ENCODE peak calls at places on chromosomes 3 and 15, in eight cellular contexts. One of them, this sample, is unnamed.

GRCh38 chr3:50008931-50009330 is 69.0 kb downstream of the RBM6 start:
- DNase-seq in Peyer's patch: no peak
- DNase-seq in esophagus squamous epithelium: no peak
- DNase-seq in endothelial cell of umbilical vein: no peak
- DNase-seq in PC-9: no peak
- DNase-seq in MM.1S: no peak
- DNase-seq in DND-41: no peak
- DNase-seq in iPS DF 6.9: no peak
- DNase-seq in this sample: no peak

GRCh38 chr3:16849240-16849639 is 35.5 kb upstream of the PLCL2 start:
- DNase-seq in Peyer's patch: peak; percentile 59
- DNase-seq in esophagus squamous epithelium: peak; percentile 6
- DNase-seq in endothelial cell of umbilical vein: peak; percentile 48
- DNase-seq in PC-9: no peak
- DNase-seq in MM.1S: peak; percentile 43
- DNase-seq in DND-41: no peak
- DNase-seq in iPS DF 6.9: no peak
- DNase-seq in this sample: peak; percentile 62

GRCh38 chr3:8846176-8846575 is 76.8 kb upstream of the OXTR start:
- DNase-seq in Peyer's patch: no peak
- DNase-seq in esophagus squamous epithelium: no peak
- DNase-seq in endothelial cell of umbilical vein: no peak
- DNase-seq in PC-9: no peak
- DNase-seq in MM.1S: no peak
- DNase-seq in DND-41: no peak
- DNase-seq in iPS DF 6.9: no peak
- DNase-seq in this sample: no peak

GRCh38 chr3:129665024-129665768 is 58.7 kb upstream of the PLXND1 start:
- DNase-seq in Peyer's patch: no peak
- DNase-seq in esophagus squamous epithelium: no peak
- DNase-seq in endothelial cell of umbilical vein: no peak
- DNase-seq in PC-9: peak; percentile 92
- DNase-seq in MM.1S: no peak
- DNase-seq in DND-41: no peak
- DNase-seq in iPS DF 6.9: no peak
- DNase-seq in this sample: no peak

GRCh38 chr3:99877180-99877579 is 59.5 kb downstream of the CMSS1 start:
- DNase-seq in Peyer's patch: no peak
- DNase-seq in esophagus squamous epithelium: no peak
- DNase-seq in endothelial cell of umbilical vein: no peak
- DNase-seq in PC-9: no peak
- DNase-seq in MM.1S: no peak
- DNase-seq in DND-41: no peak
- DNase-seq in iPS DF 6.9: no peak
- DNase-seq in this sample: no peak

GRCh38 chr3:12343091-12343494 is 54.2 kb downstream of the PPARG start:
- DNase-seq in Peyer's patch: no peak
- DNase-seq in esophagus squamous epithelium: no peak
- DNase-seq in endothelial cell of umbilical vein: no peak
- DNase-seq in PC-9: no peak
- DNase-seq in MM.1S: no peak
- DNase-seq in DND-41: no peak
- DNase-seq in iPS DF 6.9: no peak
- DNase-seq in this sample: no peak

GRCh38 chr15:63971427-63971805 is 74.9 kb downstream of the DAPK2 start:
- DNase-seq in Peyer's patch: peak; percentile 19
- DNase-seq in esophagus squamous epithelium: no peak
- DNase-seq in endothelial cell of umbilical vein: no peak
- DNase-seq in PC-9: no peak
- DNase-seq in MM.1S: peak; percentile 64
- DNase-seq in DND-41: no peak
- DNase-seq in iPS DF 6.9: no peak
- DNase-seq in this sample: peak; percentile 46

GRCh38 chr3:113485161-113485609 is 29.8 kb downstream of the SPICE1 start:
- DNase-seq in Peyer's patch: no peak
- DNase-seq in esophagus squamous epithelium: no peak
- DNase-seq in endothelial cell of umbilical vein: no peak
- DNase-seq in PC-9: no peak
- DNase-seq in MM.1S: no peak
- DNase-seq in DND-41: no peak
- DNase-seq in iPS DF 6.9: no peak
- DNase-seq in this sample: peak; percentile 23

GRCh38 chr3:132029182-132029902 is 5.5 kb downstream of the CPNE4 start:
- DNase-seq in Peyer's patch: peak; percentile 80
- DNase-seq in esophagus squamous epithelium: no peak
- DNase-seq in endothelial cell of umbilical vein: peak; percentile 73
- DNase-seq in PC-9: peak; percentile 87
- DNase-seq in MM.1S: peak; percentile 68
- DNase-seq in DND-41: peak; percentile 76
- DNase-seq in iPS DF 6.9: peak; percentile 93
- DNase-seq in this sample: peak; percentile 47

GRCh38 chr3:177195941-177196472 is 1.3 kb downstream of the TBL1XR1 start:
- DNase-seq in Peyer's patch: no peak
- DNase-seq in esophagus squamous epithelium: no peak
- DNase-seq in endothelial cell of umbilical vein: peak; percentile 48
- DNase-seq in PC-9: no peak
- DNase-seq in MM.1S: peak; percentile 60
- DNase-seq in DND-41: no peak
- DNase-seq in iPS DF 6.9: no peak
- DNase-seq in this sample: no peak

GRCh38 chr15:98807262-98807661 is 158.9 kb downstream of the IGF1R start:
- DNase-seq in Peyer's patch: no peak
- DNase-seq in esophagus squamous epithelium: no peak
- DNase-seq in endothelial cell of umbilical vein: no peak
- DNase-seq in PC-9: no peak
- DNase-seq in MM.1S: no peak
- DNase-seq in DND-41: no peak
- DNase-seq in iPS DF 6.9: no peak
- DNase-seq in this sample: no peak

GRCh38 chr3:129228891-129229585 is 20.4 kb upstream of the COPG1 start:
- DNase-seq in Peyer's patch: no peak
- DNase-seq in esophagus squamous epithelium: no peak
- DNase-seq in endothelial cell of umbilical vein: peak; percentile 53
- DNase-seq in PC-9: peak; percentile 85
- DNase-seq in MM.1S: no peak
- DNase-seq in DND-41: no peak
- DNase-seq in iPS DF 6.9: no peak
- DNase-seq in this sample: no peak

GRCh38 chr3:119613872-119614271 is 16.2 kb downstream of the PLA1A start:
- DNase-seq in Peyer's patch: no peak
- DNase-seq in esophagus squamous epithelium: no peak
- DNase-seq in endothelial cell of umbilical vein: no peak
- DNase-seq in PC-9: no peak
- DNase-seq in MM.1S: no peak
- DNase-seq in DND-41: no peak
- DNase-seq in iPS DF 6.9: no peak
- DNase-seq in this sample: no peak

GRCh38 chr3:14039149-14039548 is 85.5 kb downstream of the CHCHD4 start:
- DNase-seq in Peyer's patch: no peak
- DNase-seq in esophagus squamous epithelium: no peak
- DNase-seq in endothelial cell of umbilical vein: no peak
- DNase-seq in PC-9: no peak
- DNase-seq in MM.1S: no peak
- DNase-seq in DND-41: no peak
- DNase-seq in iPS DF 6.9: no peak
- DNase-seq in this sample: no peak

GRCh38 chr3:155560594-155560993 is 184.3 kb downstream of the PLCH1 start:
- DNase-seq in Peyer's patch: no peak
- DNase-seq in esophagus squamous epithelium: no peak
- DNase-seq in endothelial cell of umbilical vein: no peak
- DNase-seq in PC-9: no peak
- DNase-seq in MM.1S: no peak
- DNase-seq in DND-41: no peak
- DNase-seq in iPS DF 6.9: no peak
- DNase-seq in this sample: no peak

GRCh38 chr3:152211655-152212054 is 57.1 kb upstream of the MBNL1 start:
- DNase-seq in Peyer's patch: no peak
- DNase-seq in esophagus squamous epithelium: no peak
- DNase-seq in endothelial cell of umbilical vein: no peak
- DNase-seq in PC-9: no peak
- DNase-seq in MM.1S: no peak
- DNase-seq in DND-41: no peak
- DNase-seq in iPS DF 6.9: no peak
- DNase-seq in this sample: no peak

DNA sequence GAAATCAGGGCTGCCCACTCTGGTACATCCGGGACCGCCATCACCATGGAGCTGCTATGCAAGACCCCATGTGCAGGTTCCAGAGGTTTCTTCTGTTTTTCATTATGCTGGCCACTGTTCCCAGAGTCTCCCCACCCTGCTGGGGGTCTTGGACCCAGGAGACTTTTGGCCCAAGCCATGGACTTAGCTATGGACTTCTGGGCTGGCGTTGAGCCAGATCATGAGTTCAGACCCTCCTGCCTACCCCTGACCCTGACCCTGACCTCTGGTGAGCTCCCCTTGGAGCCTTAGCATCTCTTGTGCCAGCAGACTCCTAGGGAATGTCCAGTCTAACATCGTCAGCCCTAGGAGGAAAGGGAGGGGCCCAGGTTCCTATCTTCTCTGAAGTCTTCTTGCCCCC is 25.3 kb downstream of the SLC28A1 start:
- DNase-seq in Peyer's patch: no peak
- DNase-seq in esophagus squamous epithelium: no peak
- DNase-seq in endothelial cell of umbilical vein: no peak
- DNase-seq in PC-9: no peak
- DNase-seq in MM.1S: no peak
- DNase-seq in DND-41: no peak
- DNase-seq in iPS DF 6.9: no peak
- DNase-seq in this sample: no peak
- H3K27ac ChIP-seq in Peyer's patch: no peak overlapping the region
- H3K27ac ChIP-seq in esophagus squamous epithelium: no peak overlapping the region
- H3K27ac ChIP-seq in endothelial cell of umbilical vein: no peak overlapping the region
- H3K27ac ChIP-seq in PC-9: peak overlapping the region; percentile 99
- H3K27ac ChIP-seq in MM.1S: no peak overlapping the region
- H3K27ac ChIP-seq in DND-41: no peak overlapping the region
- H3K27ac ChIP-seq in iPS DF 6.9: no peak overlapping the region
- H3K27ac ChIP-seq in this sample: no peak overlapping the region

DNA sequence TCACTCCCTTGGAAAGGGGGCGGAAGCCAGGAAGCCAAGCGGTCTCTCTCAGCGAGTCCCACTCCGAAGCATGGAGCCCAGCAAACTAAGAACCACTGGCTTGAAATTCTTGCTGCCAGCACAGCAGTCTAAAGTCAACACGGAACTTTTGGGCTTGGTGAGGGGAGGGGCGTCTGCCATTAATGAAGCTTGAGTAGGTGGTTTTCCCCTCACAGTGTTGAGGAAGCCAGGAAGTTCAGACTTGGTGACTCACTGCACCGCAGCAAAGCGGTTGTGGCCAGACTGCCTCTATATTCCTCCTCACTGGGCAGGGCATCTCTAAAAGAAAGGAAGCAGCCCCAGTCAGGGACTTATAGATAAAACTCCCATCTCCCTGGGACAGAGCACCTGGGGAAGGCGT is 665.4 kb upstream of the CBLB start:
- DNase-seq in Peyer's patch: no peak
- DNase-seq in esophagus squamous epithelium: no peak
- DNase-seq in endothelial cell of umbilical vein: peak; percentile 38
- DNase-seq in PC-9: peak; percentile 41
- DNase-seq in MM.1S: no peak
- DNase-seq in DND-41: peak; percentile 44
- DNase-seq in iPS DF 6.9: no peak
- DNase-seq in this sample: peak; percentile 17
- H3K27ac ChIP-seq in Peyer's patch: no peak overlapping the region
- H3K27ac ChIP-seq in esophagus squamous epithelium: no peak overlapping the region
- H3K27ac ChIP-seq in endothelial cell of umbilical vein: no peak overlapping the region
- H3K27ac ChIP-seq in PC-9: no peak overlapping the region
- H3K27ac ChIP-seq in MM.1S: no peak overlapping the region
- H3K27ac ChIP-seq in DND-41: no peak overlapping the region
- H3K27ac ChIP-seq in iPS DF 6.9: no peak overlapping the region
- H3K27ac ChIP-seq in this sample: no peak overlapping the region

DNA sequence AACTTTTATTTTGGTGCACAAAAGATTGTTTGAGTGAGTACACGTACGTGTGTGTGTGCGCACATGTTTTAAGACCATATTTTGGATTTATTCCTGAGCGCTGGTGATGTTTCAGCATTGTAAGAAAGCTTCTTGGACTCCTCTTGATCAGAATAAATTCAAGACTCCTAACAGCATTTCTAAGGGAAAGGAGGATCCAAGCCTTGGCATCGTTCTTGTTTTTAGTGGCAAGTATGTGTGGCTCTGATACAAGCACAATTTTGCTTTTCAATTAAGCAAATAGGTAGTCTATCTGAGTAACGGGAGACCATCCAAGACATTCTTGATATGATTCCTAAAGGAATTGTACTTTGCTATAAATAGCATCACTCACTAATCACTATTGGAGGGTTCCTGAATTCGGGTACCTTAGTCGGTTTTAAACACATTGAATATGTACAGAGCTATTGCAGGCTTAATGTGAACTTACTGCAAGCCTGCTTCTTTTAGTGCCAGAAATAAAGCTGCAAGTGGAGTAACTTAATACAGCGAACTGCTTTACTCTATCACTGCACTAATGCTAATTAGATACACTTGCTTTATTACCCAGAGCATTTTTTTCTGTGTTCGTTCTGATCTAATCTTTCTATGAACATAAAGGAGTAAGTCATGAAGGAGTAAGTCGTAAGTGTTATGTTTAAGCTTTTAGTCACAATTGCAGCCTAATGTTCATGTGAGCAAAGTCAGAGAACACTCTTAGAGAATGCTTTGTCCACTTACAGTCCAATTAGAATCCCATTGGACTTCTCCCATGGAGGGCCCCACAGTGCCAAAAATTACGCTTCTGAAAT is 186.3 kb downstream of the MCTP2 start:
- DNase-seq in Peyer's patch: no peak
- DNase-seq in esophagus squamous epithelium: no peak
- DNase-seq in endothelial cell of umbilical vein: no peak
- DNase-seq in PC-9: no peak
- DNase-seq in MM.1S: no peak
- DNase-seq in DND-41: no peak
- DNase-seq in iPS DF 6.9: no peak
- DNase-seq in this sample: no peak
- H3K27ac ChIP-seq in Peyer's patch: no peak overlapping the region
- H3K27ac ChIP-seq in esophagus squamous epithelium: no peak overlapping the region
- H3K27ac ChIP-seq in endothelial cell of umbilical vein: no peak overlapping the region
- H3K27ac ChIP-seq in PC-9: no peak overlapping the region
- H3K27ac ChIP-seq in MM.1S: no peak overlapping the region
- H3K27ac ChIP-seq in DND-41: no peak overlapping the region
- H3K27ac ChIP-seq in iPS DF 6.9: no peak overlapping the region
- H3K27ac ChIP-seq in this sample: no peak overlapping the region

DNA sequence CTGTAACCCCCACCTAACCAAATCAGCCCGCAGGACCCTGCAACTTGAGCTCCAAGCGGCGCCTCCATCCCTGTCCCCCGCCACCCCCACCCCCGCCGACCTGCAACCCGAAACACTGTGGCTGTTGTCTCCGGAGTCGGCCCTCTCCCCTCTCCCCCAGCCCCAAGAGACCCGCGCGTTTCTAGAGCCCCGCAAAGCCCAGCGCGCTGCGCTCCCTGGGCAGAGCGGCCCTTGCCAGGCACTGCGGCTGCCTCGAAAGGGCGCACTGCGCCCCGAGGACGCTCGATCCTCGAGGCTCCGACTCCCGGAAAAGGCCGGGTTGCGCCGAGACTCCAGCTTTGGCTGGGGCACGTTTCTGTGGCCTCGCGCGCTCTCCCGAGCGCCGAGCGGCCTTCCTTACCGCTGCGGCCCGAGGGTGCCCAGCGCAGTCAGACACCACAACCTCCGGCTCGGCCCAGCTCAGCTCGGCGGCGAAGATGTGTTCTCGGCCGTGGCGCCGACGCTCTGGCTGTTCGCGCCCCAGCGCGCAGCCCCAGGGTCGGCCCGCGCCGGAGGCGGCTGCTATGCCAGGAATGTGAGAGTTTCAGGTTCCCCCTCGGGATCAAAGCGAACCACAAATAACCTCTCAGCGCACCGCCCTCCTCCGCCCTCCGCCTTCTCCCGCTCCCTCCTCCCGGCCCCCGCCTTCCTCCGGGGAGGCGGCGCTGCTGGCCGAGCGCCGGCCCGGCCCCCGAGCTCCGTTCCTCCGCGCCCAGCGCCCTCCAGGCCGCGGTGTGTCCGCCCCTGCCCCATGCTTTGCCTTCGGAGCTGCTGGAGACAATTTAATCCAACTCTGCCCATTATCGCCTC is at the start of gene AMOTL2:
- DNase-seq in Peyer's patch: peak; percentile 87
- DNase-seq in esophagus squamous epithelium: no peak
- DNase-seq in endothelial cell of umbilical vein: peak; percentile 93
- DNase-seq in PC-9: peak; percentile 86
- DNase-seq in MM.1S: peak; percentile 68
- DNase-seq in DND-41: peak; percentile 83
- DNase-seq in iPS DF 6.9: peak; percentile 93
- DNase-seq in this sample: no peak
- H3K27ac ChIP-seq in Peyer's patch: peak within 1 kb of the TSS; percentile 73
- H3K27ac ChIP-seq in esophagus squamous epithelium: peak within 1 kb of the TSS; percentile 98
- H3K27ac ChIP-seq in endothelial cell of umbilical vein: peak within 1 kb of the TSS; percentile 99
- H3K27ac ChIP-seq in PC-9: peak within 1 kb of the TSS; percentile 98
- H3K27ac ChIP-seq in MM.1S: no peak within 1 kb of the TSS
- H3K27ac ChIP-seq in DND-41: no peak within 1 kb of the TSS
- H3K27ac ChIP-seq in iPS DF 6.9: no peak within 1 kb of the TSS
- H3K27ac ChIP-seq in this sample: no peak within 1 kb of the TSS